ENCODE peak calls at places on chromosomes 6 and 20, in five cellular contexts. K is H7, Z is COR-L47, L is HFF-Myc, F is T-cell. M is an unnamed sample.

GRCh38 chr6:66558189-66558588 is 851.2 kb upstream of the EYS start:
- DNase-seq in L (no peak), F (no peak), K (no peak), Z (no peak), M (no peak)

GRCh38 chr6:27007020-27007419 is 240.5 kb upstream of the PRSS16 start:
- DNase-seq in K (no peak), F (no peak), Z (no peak), L (no peak), M (no peak)

GRCh38 chr6:125789576-125790402 is 971 bp upstream of the NCOA7 start:
- DNase-seq in Z (peak; percentile 60), L (no peak), F (peak; percentile 37), K (peak; percentile 34), M (peak; percentile 65)

GRCh38 chr20:13274311-13274965 is 53.4 kb downstream of the ISM1 start:
- DNase-seq in F (no peak), Z (no peak), K (peak; percentile 81), L (no peak), M (no peak)

GRCh38 chr20:39462436-39462835 is 500.3 kb downstream of the DHX35 start:
- DNase-seq in K (no peak), F (no peak), L (no peak), Z (no peak), M (no peak)

GRCh38 chr20:3890410-3890751 is 1.2 kb downstream of the PANK2 start:
- DNase-seq in F (no peak), Z (no peak), K (no peak), L (peak; percentile 35), M (peak; percentile 34)

GRCh38 chr6:142172758-142173157 is 25.7 kb downstream of the VTA1 start:
- DNase-seq in Z (no peak), L (no peak), F (no peak), K (no peak), M (no peak)

GRCh38 chr6:140546640-140547039 is 1172.2 kb upstream of the CITED2 start:
- DNase-seq in F (no peak), K (no peak), Z (no peak), L (no peak), M (no peak)

GRCh38 chr20:37376791-37377190 is 30.9 kb downstream of the SRC start:
- DNase-seq in L (no peak), K (no peak), Z (no peak), F (no peak), M (no peak)